ENCODE peak calls at places on chromosome 22, in nine cellular contexts. One of them, this sample, is unnamed.

GRCh38 chr22:23384451-23384850 is 195.6 kb downstream of the IGLL1 start:
- DNase-seq in stimulated activated CD4-positive, alpha-beta T cell treated with anti-CD3 and anti-CD28 coated beads, Interleukin-2, amount 100 ng/mL, for 4 hours: no peak
- DNase-seq in kidney tubule cell: no peak
- DNase-seq in RPMI7951: no peak
- DNase-seq in fibroblast of lung: no peak
- DNase-seq in GM12891: no peak
- DNase-seq in GM23248: no peak
- DNase-seq in stimulated activated CD8-positive, alpha-beta memory T cell treated with anti-CD3 and anti-CD28 coated beads, Interleukin-7, amount 100 ng/mL, for 48 hours: no peak
- DNase-seq in NCI-H1105 treated with DMSO at 0.1 percent for 48 hours: no peak
- DNase-seq in this sample: no peak

GRCh38 chr22:31044262-31044861 is 36.8 kb upstream of the SMTN start:
- DNase-seq in stimulated activated CD4-positive, alpha-beta T cell treated with anti-CD3 and anti-CD28 coated beads, Interleukin-2, amount 100 ng/mL, for 4 hours: no peak
- DNase-seq in kidney tubule cell: no peak
- DNase-seq in RPMI7951: peak; percentile 25
- DNase-seq in fibroblast of lung: peak; percentile 68
- DNase-seq in GM12891: no peak
- DNase-seq in GM23248: peak; percentile 23
- DNase-seq in stimulated activated CD8-positive, alpha-beta memory T cell treated with anti-CD3 and anti-CD28 coated beads, Interleukin-7, amount 100 ng/mL, for 48 hours: no peak
- DNase-seq in NCI-H1105 treated with DMSO at 0.1 percent for 48 hours: no peak
- DNase-seq in this sample: peak; percentile 34

GRCh38 chr22:22888509-22889353 is 1.1 kb downstream of the IGLL5 start:
- DNase-seq in stimulated activated CD4-positive, alpha-beta T cell treated with anti-CD3 and anti-CD28 coated beads, Interleukin-2, amount 100 ng/mL, for 4 hours: no peak
- DNase-seq in kidney tubule cell: no peak
- DNase-seq in RPMI7951: no peak
- DNase-seq in fibroblast of lung: no peak
- DNase-seq in GM12891: no peak
- DNase-seq in GM23248: no peak
- DNase-seq in stimulated activated CD8-positive, alpha-beta memory T cell treated with anti-CD3 and anti-CD28 coated beads, Interleukin-7, amount 100 ng/mL, for 48 hours: no peak
- DNase-seq in NCI-H1105 treated with DMSO at 0.1 percent for 48 hours: no peak
- DNase-seq in this sample: no peak

GRCh38 chr22:35761037-35761436 is 43.4 kb downstream of the APOL5 start:
- DNase-seq in stimulated activated CD4-positive, alpha-beta T cell treated with anti-CD3 and anti-CD28 coated beads, Interleukin-2, amount 100 ng/mL, for 4 hours: no peak
- DNase-seq in kidney tubule cell: no peak
- DNase-seq in RPMI7951: peak; percentile 23
- DNase-seq in fibroblast of lung: no peak
- DNase-seq in GM12891: no peak
- DNase-seq in GM23248: peak; percentile 29
- DNase-seq in stimulated activated CD8-positive, alpha-beta memory T cell treated with anti-CD3 and anti-CD28 coated beads, Interleukin-7, amount 100 ng/mL, for 48 hours: no peak
- DNase-seq in NCI-H1105 treated with DMSO at 0.1 percent for 48 hours: no peak
- DNase-seq in this sample: no peak

GRCh38 chr22:37559521-37559900 is 769 bp upstream of the CDC42EP1 start:
- DNase-seq in stimulated activated CD4-positive, alpha-beta T cell treated with anti-CD3 and anti-CD28 coated beads, Interleukin-2, amount 100 ng/mL, for 4 hours: no peak
- DNase-seq in kidney tubule cell: no peak
- DNase-seq in RPMI7951: no peak
- DNase-seq in fibroblast of lung: no peak
- DNase-seq in GM12891: no peak
- DNase-seq in GM23248: no peak
- DNase-seq in stimulated activated CD8-positive, alpha-beta memory T cell treated with anti-CD3 and anti-CD28 coated beads, Interleukin-7, amount 100 ng/mL, for 48 hours: no peak
- DNase-seq in NCI-H1105 treated with DMSO at 0.1 percent for 48 hours: no peak
- DNase-seq in this sample: peak; percentile 36

GRCh38 chr22:44594951-44595350 is 96.9 kb upstream of the RTL6 start:
- DNase-seq in stimulated activated CD4-positive, alpha-beta T cell treated with anti-CD3 and anti-CD28 coated beads, Interleukin-2, amount 100 ng/mL, for 4 hours: no peak
- DNase-seq in kidney tubule cell: no peak
- DNase-seq in RPMI7951: no peak
- DNase-seq in fibroblast of lung: no peak
- DNase-seq in GM12891: no peak
- DNase-seq in GM23248: no peak
- DNase-seq in stimulated activated CD8-positive, alpha-beta memory T cell treated with anti-CD3 and anti-CD28 coated beads, Interleukin-7, amount 100 ng/mL, for 48 hours: no peak
- DNase-seq in NCI-H1105 treated with DMSO at 0.1 percent for 48 hours: no peak
- DNase-seq in this sample: no peak

GRCh38 chr22:23237841-23238240 is 57.5 kb downstream of the BCR start:
- DNase-seq in stimulated activated CD4-positive, alpha-beta T cell treated with anti-CD3 and anti-CD28 coated beads, Interleukin-2, amount 100 ng/mL, for 4 hours: peak; percentile 49
- DNase-seq in kidney tubule cell: no peak
- DNase-seq in RPMI7951: no peak
- DNase-seq in fibroblast of lung: no peak
- DNase-seq in GM12891: no peak
- DNase-seq in GM23248: no peak
- DNase-seq in stimulated activated CD8-positive, alpha-beta memory T cell treated with anti-CD3 and anti-CD28 coated beads, Interleukin-7, amount 100 ng/mL, for 48 hours: no peak
- DNase-seq in NCI-H1105 treated with DMSO at 0.1 percent for 48 hours: no peak
- DNase-seq in this sample: no peak

GRCh38 chr22:31378123-31378522 is 21.3 kb upstream of the DRG1 start:
- DNase-seq in stimulated activated CD4-positive, alpha-beta T cell treated with anti-CD3 and anti-CD28 coated beads, Interleukin-2, amount 100 ng/mL, for 4 hours: no peak
- DNase-seq in kidney tubule cell: no peak
- DNase-seq in RPMI7951: no peak
- DNase-seq in fibroblast of lung: peak; percentile 23
- DNase-seq in GM12891: no peak
- DNase-seq in GM23248: peak; percentile 6
- DNase-seq in stimulated activated CD8-positive, alpha-beta memory T cell treated with anti-CD3 and anti-CD28 coated beads, Interleukin-7, amount 100 ng/mL, for 48 hours: no peak
- DNase-seq in NCI-H1105 treated with DMSO at 0.1 percent for 48 hours: no peak
- DNase-seq in this sample: no peak

GRCh38 chr22:19128009-19128401 is 3.1 kb upstream of the TSSK2 start:
- DNase-seq in stimulated activated CD4-positive, alpha-beta T cell treated with anti-CD3 and anti-CD28 coated beads, Interleukin-2, amount 100 ng/mL, for 4 hours: no peak
- DNase-seq in kidney tubule cell: no peak
- DNase-seq in RPMI7951: no peak
- DNase-seq in fibroblast of lung: no peak
- DNase-seq in GM12891: no peak
- DNase-seq in GM23248: no peak
- DNase-seq in stimulated activated CD8-positive, alpha-beta memory T cell treated with anti-CD3 and anti-CD28 coated beads, Interleukin-7, amount 100 ng/mL, for 48 hours: no peak
- DNase-seq in NCI-H1105 treated with DMSO at 0.1 percent for 48 hours: no peak
- DNase-seq in this sample: no peak

GRCh38 chr22:22887621-22888503 is at the start of gene IGLL5:
- DNase-seq in stimulated activated CD4-positive, alpha-beta T cell treated with anti-CD3 and anti-CD28 coated beads, Interleukin-2, amount 100 ng/mL, for 4 hours: no peak
- DNase-seq in kidney tubule cell: no peak
- DNase-seq in RPMI7951: no peak
- DNase-seq in fibroblast of lung: no peak
- DNase-seq in GM12891: no peak
- DNase-seq in GM23248: no peak
- DNase-seq in stimulated activated CD8-positive, alpha-beta memory T cell treated with anti-CD3 and anti-CD28 coated beads, Interleukin-7, amount 100 ng/mL, for 48 hours: no peak
- DNase-seq in NCI-H1105 treated with DMSO at 0.1 percent for 48 hours: no peak
- DNase-seq in this sample: no peak

GRCh38 chr22:23903328-23903971 is 9.3 kb downstream of the MIF start:
- DNase-seq in stimulated activated CD4-positive, alpha-beta T cell treated with anti-CD3 and anti-CD28 coated beads, Interleukin-2, amount 100 ng/mL, for 4 hours: no peak
- DNase-seq in kidney tubule cell: no peak
- DNase-seq in RPMI7951: no peak
- DNase-seq in fibroblast of lung: peak; percentile 46
- DNase-seq in GM12891: no peak
- DNase-seq in GM23248: no peak
- DNase-seq in stimulated activated CD8-positive, alpha-beta memory T cell treated with anti-CD3 and anti-CD28 coated beads, Interleukin-7, amount 100 ng/mL, for 48 hours: no peak
- DNase-seq in NCI-H1105 treated with DMSO at 0.1 percent for 48 hours: peak; percentile 9
- DNase-seq in this sample: no peak

GRCh38 chr22:40396882-40397281 is 26.5 kb downstream of the SGSM3 start:
- DNase-seq in stimulated activated CD4-positive, alpha-beta T cell treated with anti-CD3 and anti-CD28 coated beads, Interleukin-2, amount 100 ng/mL, for 4 hours: no peak
- DNase-seq in kidney tubule cell: peak; percentile 68
- DNase-seq in RPMI7951: no peak
- DNase-seq in fibroblast of lung: peak; percentile 77
- DNase-seq in GM12891: no peak
- DNase-seq in GM23248: peak; percentile 54
- DNase-seq in stimulated activated CD8-positive, alpha-beta memory T cell treated with anti-CD3 and anti-CD28 coated beads, Interleukin-7, amount 100 ng/mL, for 48 hours: no peak
- DNase-seq in NCI-H1105 treated with DMSO at 0.1 percent for 48 hours: peak; percentile 34
- DNase-seq in this sample: peak; percentile 68

GRCh38 chr22:40547729-40548143 is 88.8 kb downstream of the MRTFA start:
- DNase-seq in stimulated activated CD4-positive, alpha-beta T cell treated with anti-CD3 and anti-CD28 coated beads, Interleukin-2, amount 100 ng/mL, for 4 hours: no peak
- DNase-seq in kidney tubule cell: peak; percentile 27
- DNase-seq in RPMI7951: no peak
- DNase-seq in fibroblast of lung: peak; percentile 47
- DNase-seq in GM12891: no peak
- DNase-seq in GM23248: peak; percentile 38
- DNase-seq in stimulated activated CD8-positive, alpha-beta memory T cell treated with anti-CD3 and anti-CD28 coated beads, Interleukin-7, amount 100 ng/mL, for 48 hours: no peak
- DNase-seq in NCI-H1105 treated with DMSO at 0.1 percent for 48 hours: no peak
- DNase-seq in this sample: no peak

GRCh38 chr22:28821452-28821851 is 21.1 kb upstream of the XBP1 start:
- DNase-seq in stimulated activated CD4-positive, alpha-beta T cell treated with anti-CD3 and anti-CD28 coated beads, Interleukin-2, amount 100 ng/mL, for 4 hours: no peak
- DNase-seq in kidney tubule cell: no peak
- DNase-seq in RPMI7951: no peak
- DNase-seq in fibroblast of lung: no peak
- DNase-seq in GM12891: no peak
- DNase-seq in GM23248: no peak
- DNase-seq in stimulated activated CD8-positive, alpha-beta memory T cell treated with anti-CD3 and anti-CD28 coated beads, Interleukin-7, amount 100 ng/mL, for 48 hours: no peak
- DNase-seq in NCI-H1105 treated with DMSO at 0.1 percent for 48 hours: no peak
- DNase-seq in this sample: no peak

GRCh38 chr22:35629406-35630234 is 12.5 kb upstream of the MB start:
- DNase-seq in stimulated activated CD4-positive, alpha-beta T cell treated with anti-CD3 and anti-CD28 coated beads, Interleukin-2, amount 100 ng/mL, for 4 hours: no peak
- DNase-seq in kidney tubule cell: peak; percentile 99
- DNase-seq in RPMI7951: peak; percentile 99
- DNase-seq in fibroblast of lung: peak; percentile 99
- DNase-seq in GM12891: peak; percentile 31
- DNase-seq in GM23248: peak; percentile 98
- DNase-seq in stimulated activated CD8-positive, alpha-beta memory T cell treated with anti-CD3 and anti-CD28 coated beads, Interleukin-7, amount 100 ng/mL, for 48 hours: peak; percentile 53
- DNase-seq in NCI-H1105 treated with DMSO at 0.1 percent for 48 hours: no peak
- DNase-seq in this sample: peak; percentile 57

GRCh38 chr22:20244744-20245576 is 23.2 kb downstream of the RTN4R start:
- DNase-seq in stimulated activated CD4-positive, alpha-beta T cell treated with anti-CD3 and anti-CD28 coated beads, Interleukin-2, amount 100 ng/mL, for 4 hours: no peak
- DNase-seq in kidney tubule cell: peak; percentile 17
- DNase-seq in RPMI7951: no peak
- DNase-seq in fibroblast of lung: no peak
- DNase-seq in GM12891: peak; percentile 62
- DNase-seq in GM23248: no peak
- DNase-seq in stimulated activated CD8-positive, alpha-beta memory T cell treated with anti-CD3 and anti-CD28 coated beads, Interleukin-7, amount 100 ng/mL, for 48 hours: no peak
- DNase-seq in NCI-H1105 treated with DMSO at 0.1 percent for 48 hours: no peak
- DNase-seq in this sample: no peak